ENCODE peak calls at places on chromosomes 16 and 17, in four cellular contexts. U is cardiac septum; Y is Ammon's horn; D is activated CD8-positive, alpha-beta T cell treated with anti-CD3 and anti-CD28 coated beads for 36 hours. R is an unnamed sample.

GRCh38 chr17:81794509-81794908 is 9.4 kb upstream of the GCGR start:
- DNase-seq in U (no peak), Y (no peak), D (no peak), R (no peak)

GRCh38 chr17:27559996-27560481 is 70.9 kb upstream of the LGALS9 start:
- DNase-seq in U (no peak), Y (no peak), D (no peak), R (peak; percentile 73)

GRCh38 chr16:17351471-17352045 is 119.2 kb downstream of the XYLT1 start:
- DNase-seq in U (no peak), Y (no peak), D (no peak), R (no peak)

GRCh38 chr16:1825864-1826690 is 548 bp downstream of the HAGH start:
- DNase-seq in U (peak; percentile 86), Y (no peak), D (peak; percentile 72), R (peak; percentile 78)

GRCh38 chr17:49745175-49746139 is 18.5 kb downstream of the FAM117A start:
- DNase-seq in U (no peak), Y (no peak), D (no peak), R (no peak)

GRCh38 chr17:34389343-34389742 is 26.3 kb upstream of the CCL1 start:
- DNase-seq in U (no peak), Y (no peak), D (peak; percentile 21), R (no peak)

GRCh38 chr17:79405823-79406222 is 205.0 kb downstream of the RBFOX3 start:
- DNase-seq in U (no peak), Y (no peak), D (no peak), R (no peak)

GRCh38 chr16:54156349-54156748 is 130.2 kb downstream of the IRX3 start:
- DNase-seq in U (no peak), Y (no peak), D (no peak), R (no peak)

GRCh38 chr17:21463779-21464407 is 87.7 kb downstream of the KCNJ12 start:
- DNase-seq in U (no peak), Y (no peak), D (no peak), R (no peak)

GRCh38 chr17:27497696-27498095 is 41.4 kb downstream of the KSR1 start:
- DNase-seq in U (no peak), Y (no peak), D (no peak), R (no peak)

GRCh38 chr17:38798614-38799500 is 499 bp downstream of the PIP4K2B start:
- DNase-seq in U (peak; percentile 78), Y (peak; percentile 66), D (peak; percentile 65), R (peak; percentile 50)

GRCh38 chr17:78127240-78127887 is 1.2 kb downstream of the TMC6 start:
- DNase-seq in U (peak; percentile 91), Y (peak; percentile 92), D (peak; percentile 85), R (no peak)

GRCh38 chr17:58504826-58505351 is 9.5 kb downstream of the MTMR4 start:
- DNase-seq in U (no peak), Y (peak; percentile 31), D (no peak), R (no peak)

GRCh38 chr17:72977768-72978417 is 114.6 kb downstream of the SLC39A11 start:
- DNase-seq in U (no peak), Y (no peak), D (no peak), R (peak; percentile 53)

GRCh38 chr16:87414251-87414680 is 22.1 kb downstream of the MAP1LC3B start:
- DNase-seq in U (no peak), Y (no peak), D (peak; percentile 35), R (peak; percentile 44)

GRCh38 chr17:83154311-83155127 is 75.1 kb downstream of the METRNL start:
- DNase-seq in U (peak; percentile 49), Y (no peak), D (no peak), R (no peak)

GRCh38 chr17:56949595-56949994 is 11.3 kb downstream of the COIL start:
- DNase-seq in U (no peak), Y (no peak), D (no peak), R (no peak)

GRCh38 chr16:15037003-15037402 is 18.9 kb downstream of the NTAN1 start:
- DNase-seq in U (peak; percentile 53), Y (no peak), D (no peak), R (no peak)

GRCh38 chr17:74126179-74126900 is 77.1 kb upstream of the RPL38 start:
- DNase-seq in U (no peak), Y (no peak), D (no peak), R (no peak)

GRCh38 chr17:54968954-54969400 is 412 bp downstream of the STXBP4 start:
- DNase-seq in U (no peak), Y (peak; percentile 43), D (peak; percentile 50), R (peak; percentile 48)

GRCh38 chr17:77217136-77217535 is 76.4 kb downstream of the SEC14L1 start:
- DNase-seq in U (no peak), Y (no peak), D (no peak), R (no peak)

GRCh38 chr16:52068447-52069074 is 478.4 kb downstream of the TOX3 start:
- DNase-seq in U (no peak), Y (peak; percentile 87), D (no peak), R (peak; percentile 36)

GRCh38 chr16:11410382-11411058 is 65.3 kb downstream of the RMI2 start:
- DNase-seq in U (no peak), Y (no peak), D (no peak), R (no peak)

GRCh38 chr17:20116683-20117309 is 107.6 kb downstream of the SPECC1 start:
- DNase-seq in U (no peak), Y (peak; percentile 82), D (peak; percentile 68), R (peak; percentile 66)

GRCh38 chr16:57041182-57042156 is 50.9 kb upstream of the CPNE2 start:
- DNase-seq in U (peak; percentile 82), Y (no peak), D (peak; percentile 96), R (no peak)

GRCh38 chr16:89996178-89996489 is 23.1 kb downstream of the DBNDD1 start:
- DNase-seq in U (no peak), Y (no peak), D (no peak), R (no peak)